ENCODE peak calls at places on chromosomes 13 and 19, in eight cellular contexts. One of them, this sample, is unnamed.

GRCh38 chr19:16293133-16294085 is 31.2 kb upstream of the KLF2 start:
- DNase-seq in endothelial cell of umbilical vein: peak; percentile 88
- DNase-seq in HCT116: no peak
- DNase-seq in H1: no peak
- DNase-seq in A549: peak; percentile 94
- DNase-seq in K562: peak; percentile 66
- DNase-seq in NB4: peak; percentile 93
- DNase-seq in GM12878: no peak
- DNase-seq in this sample: no peak

GRCh38 chr13:79593121-79593520 is 112.2 kb downstream of the NDFIP2 start:
- DNase-seq in NB4: no peak
- DNase-seq in HCT116: no peak
- DNase-seq in A549: no peak
- DNase-seq in H1: no peak
- DNase-seq in GM12878: no peak
- DNase-seq in endothelial cell of umbilical vein: no peak
- DNase-seq in K562: no peak
- DNase-seq in this sample: no peak

GRCh38 chr19:6481541-6482342 is at the start of gene DENND1C:
- DNase-seq in K562: peak; percentile 71
- DNase-seq in A549: peak; percentile 41
- DNase-seq in HCT116: no peak
- DNase-seq in H1: peak; percentile 65
- DNase-seq in NB4: peak; percentile 88
- DNase-seq in GM12878: peak; percentile 45
- DNase-seq in endothelial cell of umbilical vein: peak; percentile 12
- DNase-seq in this sample: peak; percentile 61

GRCh38 chr13:21757721-21758120 is 86.8 kb downstream of the FGF9 start:
- DNase-seq in endothelial cell of umbilical vein: no peak
- DNase-seq in NB4: no peak
- DNase-seq in HCT116: no peak
- DNase-seq in A549: no peak
- DNase-seq in GM12878: no peak
- DNase-seq in K562: no peak
- DNase-seq in H1: no peak
- DNase-seq in this sample: no peak

GRCh38 chr13:73870036-73870741 is 264.0 kb downstream of the KLF12 start:
- DNase-seq in H1: no peak
- DNase-seq in GM12878: no peak
- DNase-seq in HCT116: no peak
- DNase-seq in NB4: no peak
- DNase-seq in A549: no peak
- DNase-seq in endothelial cell of umbilical vein: no peak
- DNase-seq in K562: no peak
- DNase-seq in this sample: no peak

GRCh38 chr13:75876371-75877050 is 240.4 kb downstream of the LMO7 start:
- DNase-seq in NB4: peak; percentile 72
- DNase-seq in A549: peak; percentile 65
- DNase-seq in K562: peak; percentile 74
- DNase-seq in endothelial cell of umbilical vein: peak; percentile 74
- DNase-seq in GM12878: peak; percentile 23
- DNase-seq in HCT116: peak; percentile 60
- DNase-seq in H1: peak; percentile 70
- DNase-seq in this sample: peak; percentile 67

GRCh38 chr19:13959962-13960862 is 7.9 kb downstream of the DCAF15 start:
- DNase-seq in A549: no peak
- DNase-seq in NB4: peak; percentile 31
- DNase-seq in H1: peak; percentile 73
- DNase-seq in K562: peak; percentile 30
- DNase-seq in endothelial cell of umbilical vein: no peak
- DNase-seq in GM12878: no peak
- DNase-seq in HCT116: no peak
- DNase-seq in this sample: peak; percentile 61

GRCh38 chr19:776549-776948 is 20.7 kb upstream of the PTBP1 start:
- DNase-seq in A549: no peak
- DNase-seq in K562: no peak
- DNase-seq in H1: no peak
- DNase-seq in HCT116: no peak
- DNase-seq in endothelial cell of umbilical vein: no peak
- DNase-seq in NB4: no peak
- DNase-seq in GM12878: no peak
- DNase-seq in this sample: no peak

GRCh38 chr19:46442808-46443450 is 14.2 kb upstream of the PNMA8C start:
- DNase-seq in H1: no peak
- DNase-seq in A549: peak; percentile 60
- DNase-seq in K562: no peak
- DNase-seq in GM12878: no peak
- DNase-seq in HCT116: no peak
- DNase-seq in endothelial cell of umbilical vein: peak; percentile 59
- DNase-seq in NB4: no peak
- DNase-seq in this sample: no peak

GRCh38 chr13:39490136-39490535 is 112.9 kb downstream of the LHFPL6 start:
- DNase-seq in A549: no peak
- DNase-seq in HCT116: no peak
- DNase-seq in NB4: no peak
- DNase-seq in H1: no peak
- DNase-seq in endothelial cell of umbilical vein: no peak
- DNase-seq in K562: no peak
- DNase-seq in GM12878: no peak
- DNase-seq in this sample: no peak

GRCh38 chr19:36139120-36139472 is 770 bp upstream of the CAPNS1 start:
- DNase-seq in NB4: no peak
- DNase-seq in A549: no peak
- DNase-seq in HCT116: no peak
- DNase-seq in GM12878: no peak
- DNase-seq in H1: no peak
- DNase-seq in K562: no peak
- DNase-seq in endothelial cell of umbilical vein: no peak
- DNase-seq in this sample: no peak

GRCh38 chr19:8655340-8655709 is 24.9 kb downstream of the NFILZ start:
- DNase-seq in H1: no peak
- DNase-seq in endothelial cell of umbilical vein: no peak
- DNase-seq in GM12878: no peak
- DNase-seq in K562: no peak
- DNase-seq in HCT116: no peak
- DNase-seq in NB4: peak; percentile 50
- DNase-seq in A549: no peak
- DNase-seq in this sample: no peak

GRCh38 chr19:45117167-45117594 is 24.2 kb downstream of the PPP1R37 start:
- DNase-seq in H1: no peak
- DNase-seq in GM12878: peak; percentile 73
- DNase-seq in endothelial cell of umbilical vein: no peak
- DNase-seq in A549: no peak
- DNase-seq in NB4: peak; percentile 90
- DNase-seq in K562: peak; percentile 54
- DNase-seq in HCT116: no peak
- DNase-seq in this sample: no peak

GRCh38 chr13:100454876-100455275 is 133.7 kb downstream of the GGACT start:
- DNase-seq in A549: no peak
- DNase-seq in K562: no peak
- DNase-seq in GM12878: no peak
- DNase-seq in endothelial cell of umbilical vein: peak; percentile 36
- DNase-seq in NB4: peak; percentile 62
- DNase-seq in HCT116: peak; percentile 79
- DNase-seq in H1: no peak
- DNase-seq in this sample: no peak

GRCh38 chr19:48835734-48836088 is 580 bp downstream of the HSD17B14 start:
- DNase-seq in NB4: peak; percentile 86
- DNase-seq in A549: peak; percentile 94
- DNase-seq in GM12878: peak; percentile 82
- DNase-seq in endothelial cell of umbilical vein: peak; percentile 87
- DNase-seq in HCT116: peak; percentile 76
- DNase-seq in H1: peak; percentile 97
- DNase-seq in K562: peak; percentile 95
- DNase-seq in this sample: peak; percentile 98

GRCh38 chr13:41145136-41145908 is 12.7 kb upstream of the KBTBD6 start:
- DNase-seq in A549: no peak
- DNase-seq in GM12878: no peak
- DNase-seq in HCT116: no peak
- DNase-seq in H1: no peak
- DNase-seq in NB4: no peak
- DNase-seq in K562: no peak
- DNase-seq in endothelial cell of umbilical vein: no peak
- DNase-seq in this sample: no peak

DNA sequence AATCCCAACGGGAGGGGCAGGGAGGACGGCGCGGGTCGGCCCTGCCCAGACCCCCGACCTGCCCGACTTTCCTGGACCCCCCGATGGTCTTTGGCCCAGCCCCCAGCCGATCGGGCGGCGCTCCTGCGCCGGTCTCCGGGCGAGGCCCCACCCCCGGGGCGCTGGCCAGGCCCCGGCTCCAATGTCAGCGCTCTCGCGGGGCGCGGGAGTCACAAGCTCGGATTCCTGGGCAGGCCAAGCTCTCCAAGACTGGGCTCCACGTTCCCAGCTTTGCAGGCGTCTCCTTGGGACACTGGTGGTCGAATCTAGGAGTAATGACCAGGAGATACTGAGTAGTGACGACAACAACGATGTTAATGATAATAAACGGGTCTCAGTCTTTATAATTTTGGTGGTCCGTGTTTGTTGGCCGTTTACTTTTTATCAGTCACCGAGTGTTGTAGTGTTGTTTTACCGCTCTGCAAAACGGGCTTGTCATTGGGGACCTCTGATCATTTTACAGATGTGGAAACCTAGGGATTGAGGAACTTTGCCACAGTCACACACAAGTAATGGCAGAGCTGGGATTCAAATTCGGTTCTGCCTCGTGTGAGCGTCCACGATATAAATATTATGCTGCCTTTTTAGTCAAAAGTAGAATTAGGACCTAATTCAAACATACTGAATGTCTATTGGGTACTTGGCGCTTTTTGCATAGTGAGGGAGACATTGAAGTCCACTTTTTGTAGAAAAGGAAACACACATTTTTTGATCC is 607 bp downstream of the RAD23A start:
- DNase-seq in A549: peak; percentile 67
- DNase-seq in NB4: peak; percentile 87
- DNase-seq in K562: peak; percentile 85
- DNase-seq in H1: peak; percentile 89
- DNase-seq in HCT116: peak; percentile 41
- DNase-seq in GM12878: no peak
- DNase-seq in endothelial cell of umbilical vein: peak; percentile 81
- DNase-seq in this sample: peak; percentile 89
- TF ChIP-seq MAX in A549: no peak
- TF ChIP-seq MAX in NB4: no peak
- TF ChIP-seq MAX in K562: no peak
- TF ChIP-seq MAX in H1: no peak
- TF ChIP-seq MAX in HCT116: no peak
- TF ChIP-seq MAX in GM12878: no peak
- TF ChIP-seq MAX in endothelial cell of umbilical vein: no peak
- TF ChIP-seq MAX in this sample: no peak

DNA sequence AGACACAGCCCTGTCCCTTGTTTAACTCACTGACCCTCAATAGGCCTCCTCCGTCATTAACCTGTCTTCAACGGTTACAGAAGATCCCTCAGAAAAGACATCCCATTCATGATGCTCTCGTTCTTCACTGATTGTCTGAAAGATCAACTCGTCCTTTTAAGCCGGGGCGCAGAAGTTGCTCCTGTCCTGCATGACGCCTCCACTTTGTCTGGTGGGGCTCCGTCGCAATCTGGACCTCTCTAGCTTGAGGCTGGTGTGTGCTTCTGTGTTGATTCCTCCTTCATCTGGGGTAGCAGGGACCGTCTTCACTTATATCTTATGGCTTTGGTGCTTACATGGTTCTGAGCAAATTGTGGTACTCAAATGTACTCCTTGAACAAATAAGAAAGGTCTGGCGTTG is 766.0 kb upstream of the PCDH9 start:
- DNase-seq in A549: no peak
- DNase-seq in H1: no peak
- DNase-seq in endothelial cell of umbilical vein: no peak
- DNase-seq in NB4: no peak
- DNase-seq in HCT116: no peak
- DNase-seq in GM12878: no peak
- DNase-seq in K562: no peak
- DNase-seq in this sample: no peak
- TF ChIP-seq MAX in A549: no peak
- TF ChIP-seq MAX in H1: no peak
- TF ChIP-seq MAX in endothelial cell of umbilical vein: no peak
- TF ChIP-seq MAX in NB4: no peak
- TF ChIP-seq MAX in HCT116: no peak
- TF ChIP-seq MAX in GM12878: no peak
- TF ChIP-seq MAX in K562: no peak
- TF ChIP-seq MAX in this sample: no peak

GRCh38 chr13:113742000-113742441 is 17.0 kb upstream of the TMEM255B start:
- DNase-seq in NB4: peak; percentile 98
- DNase-seq in HCT116: peak; percentile 19
- DNase-seq in GM12878: no peak
- DNase-seq in endothelial cell of umbilical vein: no peak
- DNase-seq in A549: peak; percentile 24
- DNase-seq in H1: no peak
- DNase-seq in K562: peak; percentile 50
- DNase-seq in this sample: peak; percentile 53
- TF ChIP-seq MAX in NB4: peak; percentile 97
- TF ChIP-seq MAX in HCT116: no peak
- TF ChIP-seq MAX in GM12878: no peak
- TF ChIP-seq MAX in endothelial cell of umbilical vein: no peak
- TF ChIP-seq MAX in A549: no peak
- TF ChIP-seq MAX in H1: peak; percentile 66
- TF ChIP-seq MAX in K562: no peak
- TF ChIP-seq MAX in this sample: no peak

GRCh38 chr13:44744880-44745633 is 168.9 kb upstream of the TSC22D1 start:
- DNase-seq in GM12878: no peak
- DNase-seq in NB4: no peak
- DNase-seq in endothelial cell of umbilical vein: no peak
- DNase-seq in K562: no peak
- DNase-seq in A549: no peak
- DNase-seq in H1: no peak
- DNase-seq in HCT116: no peak
- DNase-seq in this sample: no peak

GRCh38 chr13:44749906-44750305 is 173.8 kb upstream of the TSC22D1 start:
- DNase-seq in GM12878: no peak
- DNase-seq in endothelial cell of umbilical vein: peak; percentile 10
- DNase-seq in A549: no peak
- DNase-seq in NB4: no peak
- DNase-seq in K562: no peak
- DNase-seq in HCT116: no peak
- DNase-seq in H1: no peak
- DNase-seq in this sample: no peak

GRCh38 chr13:44748439-44748838 is 172.3 kb upstream of the TSC22D1 start:
- DNase-seq in endothelial cell of umbilical vein: no peak
- DNase-seq in A549: no peak
- DNase-seq in NB4: no peak
- DNase-seq in K562: no peak
- DNase-seq in HCT116: no peak
- DNase-seq in GM12878: no peak
- DNase-seq in H1: no peak
- DNase-seq in this sample: no peak

GRCh38 chr13:44747179-44747578 is 171.0 kb upstream of the TSC22D1 start:
- DNase-seq in endothelial cell of umbilical vein: no peak
- DNase-seq in HCT116: no peak
- DNase-seq in A549: no peak
- DNase-seq in NB4: no peak
- DNase-seq in GM12878: no peak
- DNase-seq in H1: no peak
- DNase-seq in K562: no peak
- DNase-seq in this sample: no peak

DNA sequence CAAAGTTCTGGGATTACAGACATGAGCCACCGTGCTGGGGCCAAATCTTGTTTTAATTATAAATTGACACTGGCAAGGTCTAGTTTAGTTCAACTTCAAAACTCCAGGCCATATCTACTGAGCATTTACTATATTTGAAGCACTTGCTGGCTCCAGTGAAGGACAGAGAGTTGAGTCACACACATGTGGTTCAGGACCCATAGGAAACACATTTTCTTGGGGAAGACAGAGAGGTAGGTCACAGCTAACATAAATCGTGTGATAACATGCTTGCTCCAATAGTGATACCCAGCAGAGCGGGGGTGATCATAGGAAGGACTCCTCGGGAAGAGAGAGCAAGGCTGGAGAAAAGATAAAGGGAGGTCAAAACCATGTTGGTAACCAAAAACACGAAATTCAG is 170.6 kb upstream of the TSC22D1 start:
- DNase-seq in GM12878: no peak
- DNase-seq in H1: no peak
- DNase-seq in endothelial cell of umbilical vein: no peak
- DNase-seq in A549: no peak
- DNase-seq in HCT116: no peak
- DNase-seq in NB4: no peak
- DNase-seq in K562: no peak
- DNase-seq in this sample: no peak
- TF ChIP-seq MAX in GM12878: no peak
- TF ChIP-seq MAX in H1: no peak
- TF ChIP-seq MAX in endothelial cell of umbilical vein: no peak
- TF ChIP-seq MAX in A549: no peak
- TF ChIP-seq MAX in HCT116: no peak
- TF ChIP-seq MAX in NB4: no peak
- TF ChIP-seq MAX in K562: no peak
- TF ChIP-seq MAX in this sample: no peak